ENCODE peak calls at places on chromosome 10, in ten cellular contexts. Y is memory B cell; E is EL; I is activated CD4-positive, alpha-beta T cell treated with anti-CD3 and anti-CD28 coated beads, Interleukin-2, amount 50 U/mL, for 24 hours; C is aorta; H is OCI-LY7; K is anterior cingulate cortex; Q is stimulated activated CD8-positive, alpha-beta memory T cell treated with anti-CD3 and anti-CD28 coated beads, Interleukin-2, amount 100 ng/mL, for 48 hours; D is foreskin fibroblast; O is BJ. L is an unnamed sample.

GRCh38 chr10:102781089-102781920 is 37.6 kb downstream of the WBP1L start:
- DNase-seq in Y (no peak), I (no peak), O (no peak), H (no peak), D (no peak), C (no peak), E (no peak), K (no peak), Q (no peak), L (no peak)

GRCh38 chr10:5481121-5481520 is 18.2 kb downstream of the CALML5 start:
- DNase-seq in E (no peak), Q (no peak), D (no peak), C (no peak), K (no peak), Y (no peak), H (no peak), I (no peak), O (no peak), L (no peak)

GRCh38 chr10:55629792-55630490 is 731.1 kb downstream of the ZWINT start:
- DNase-seq in K (no peak), Y (no peak), I (no peak), O (no peak), H (no peak), Q (no peak), E (no peak), D (no peak), C (no peak), L (peak; percentile 31)

GRCh38 chr10:5283305-5284158 is 81.2 kb upstream of the UCN3 start:
- DNase-seq in K (peak; percentile 3), I (no peak), H (peak; percentile 39), D (no peak), E (peak; percentile 47), C (peak; percentile 80), O (no peak), Q (peak; percentile 36), Y (no peak), L (peak; percentile 13)

GRCh38 chr10:22230331-22230833 is 12.6 kb upstream of the EBLN1 start:
- DNase-seq in K (no peak), D (peak; percentile 33), Y (peak; percentile 15), C (no peak), I (no peak), Q (no peak), H (peak; percentile 75), E (peak; percentile 35), O (no peak), L (peak; percentile 61)

GRCh38 chr10:71272122-71272771 is 46.8 kb upstream of the SLC29A3 start:
- DNase-seq in I (no peak), C (no peak), D (peak; percentile 77), E (peak; percentile 75), H (no peak), Y (no peak), K (no peak), O (no peak), Q (no peak), L (peak; percentile 75)

GRCh38 chr10:24446739-24447138 is 237.8 kb downstream of the KIAA1217 start:
- DNase-seq in O (peak; percentile 83), K (no peak), Q (no peak), Y (no peak), C (no peak), H (no peak), E (peak; percentile 96), D (peak; percentile 88), I (no peak), L (peak; percentile 98)

GRCh38 chr10:73932625-73933112 is 21.7 kb downstream of the PLAU start:
- DNase-seq in O (no peak), K (no peak), Y (no peak), I (no peak), Q (no peak), C (no peak), E (no peak), D (no peak), H (no peak), L (no peak)

GRCh38 chr10:59687657-59688056 is 22.0 kb downstream of the SLC16A9 start:
- DNase-seq in K (no peak), D (no peak), I (no peak), Q (no peak), C (no peak), Y (no peak), E (no peak), H (no peak), O (no peak), L (no peak)

GRCh38 chr10:89476150-89476549 is 59.2 kb downstream of the SLC16A12 start:
- DNase-seq in O (no peak), C (no peak), H (no peak), Q (no peak), D (no peak), E (no peak), I (no peak), K (no peak), Y (no peak), L (no peak)